ENCODE peak calls at places on chromosomes 6 and 20, in six cellular contexts. One of them, this sample, is unnamed. For H3K27me3 and H3K4me1, the result is how much of the 10 kb centered on the place peaks cover.

GRCh38 chr6:107894821-107895396 is 63.1 kb downstream of the SEC63 start:
- DNase-seq in CD8-positive, alpha-beta memory T cell: no peak
- DNase-seq in NT2/D1: no peak
- DNase-seq in heart right ventricle: no peak
- DNase-seq in aorta: no peak
- DNase-seq in astrocyte: no peak
- DNase-seq in this sample: no peak

GRCh38 chr20:37406010-37406998 is 60.4 kb downstream of the SRC start:
- DNase-seq in CD8-positive, alpha-beta memory T cell: no peak
- DNase-seq in NT2/D1: no peak
- DNase-seq in heart right ventricle: peak
- DNase-seq in aorta: no peak
- DNase-seq in astrocyte: no peak
- DNase-seq in this sample: peak

GRCh38 chr6:145036848-145037567 is 698.3 kb downstream of the EPM2A start:
- DNase-seq in CD8-positive, alpha-beta memory T cell: no peak
- DNase-seq in NT2/D1: no peak
- DNase-seq in heart right ventricle: no peak
- DNase-seq in aorta: no peak
- DNase-seq in astrocyte: peak
- DNase-seq in this sample: no peak

GRCh38 chr20:31710423-31711250 is 12.0 kb downstream of the BCL2L1 start:
- DNase-seq in CD8-positive, alpha-beta memory T cell: no peak
- DNase-seq in NT2/D1: no peak
- DNase-seq in heart right ventricle: peak
- DNase-seq in aorta: peak
- DNase-seq in astrocyte: no peak
- DNase-seq in this sample: no peak

GRCh38 chr6:160634706-160635105 is 29.4 kb downstream of the LPA start:
- DNase-seq in CD8-positive, alpha-beta memory T cell: no peak
- DNase-seq in NT2/D1: no peak
- DNase-seq in heart right ventricle: no peak
- DNase-seq in aorta: peak
- DNase-seq in astrocyte: no peak
- DNase-seq in this sample: no peak

GRCh38 chr6:108501559-108501958 is 59.2 kb upstream of the FOXO3 start:
- DNase-seq in CD8-positive, alpha-beta memory T cell: no peak
- DNase-seq in NT2/D1: no peak
- DNase-seq in heart right ventricle: no peak
- DNase-seq in aorta: no peak
- DNase-seq in astrocyte: peak
- DNase-seq in this sample: no peak

GRCh38 chr20:19715986-19716385 is 42.1 kb upstream of the RIN2 start:
- DNase-seq in CD8-positive, alpha-beta memory T cell: no peak
- DNase-seq in NT2/D1: no peak
- DNase-seq in heart right ventricle: no peak
- DNase-seq in aorta: no peak
- DNase-seq in astrocyte: no peak
- DNase-seq in this sample: no peak

GRCh38 chr6:111024661-111025060 is 42.8 kb downstream of the RPF2 start:
- DNase-seq in CD8-positive, alpha-beta memory T cell: no peak
- DNase-seq in NT2/D1: no peak
- DNase-seq in heart right ventricle: no peak
- DNase-seq in aorta: no peak
- DNase-seq in astrocyte: no peak
- DNase-seq in this sample: no peak

DNA sequence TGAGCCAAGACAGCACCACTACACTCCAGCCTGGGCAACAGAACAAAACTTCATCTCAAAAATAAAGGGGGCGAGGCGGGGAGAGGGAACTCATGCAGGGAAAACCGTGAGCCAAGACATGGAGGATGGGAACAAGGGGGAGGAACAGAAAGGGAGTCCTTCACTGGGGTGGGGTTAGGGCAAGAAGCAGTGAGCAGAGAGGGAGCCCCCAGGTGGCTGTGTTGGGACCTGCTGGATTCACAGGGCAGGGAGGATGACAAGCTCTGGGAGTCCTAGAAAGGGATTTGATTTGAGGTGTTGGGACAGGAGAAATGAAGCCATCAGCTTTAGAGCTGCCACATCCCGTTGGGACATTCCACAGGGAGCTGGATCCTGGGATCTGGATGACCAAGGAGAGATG is 90.6 kb upstream of the TOP1 start:
- DNase-seq in CD8-positive, alpha-beta memory T cell: no peak
- DNase-seq in NT2/D1: no peak
- DNase-seq in heart right ventricle: no peak
- DNase-seq in aorta: no peak
- DNase-seq in astrocyte: no peak
- DNase-seq in this sample: no peak
- H3K27me3 ChIP-seq in CD8-positive, alpha-beta memory T cell: under half
- H3K27me3 ChIP-seq in NT2/D1: under half
- H3K27me3 ChIP-seq in heart right ventricle: under half
- H3K27me3 ChIP-seq in aorta: under half
- H3K27me3 ChIP-seq in astrocyte: under half
- H3K27me3 ChIP-seq in this sample: under half

GRCh38 chr6:3747100-3747737 is 4.3 kb downstream of the PXDC1 start:
- DNase-seq in CD8-positive, alpha-beta memory T cell: no peak
- DNase-seq in NT2/D1: no peak
- DNase-seq in heart right ventricle: no peak
- DNase-seq in aorta: peak
- DNase-seq in astrocyte: no peak
- DNase-seq in this sample: no peak
- H3K4me1 ChIP-seq in CD8-positive, alpha-beta memory T cell: under half
- H3K4me1 ChIP-seq in NT2/D1: under half
- H3K4me1 ChIP-seq in heart right ventricle: half or more
- H3K4me1 ChIP-seq in aorta: under half
- H3K4me1 ChIP-seq in astrocyte: half or more
- H3K4me1 ChIP-seq in this sample: under half

DNA sequence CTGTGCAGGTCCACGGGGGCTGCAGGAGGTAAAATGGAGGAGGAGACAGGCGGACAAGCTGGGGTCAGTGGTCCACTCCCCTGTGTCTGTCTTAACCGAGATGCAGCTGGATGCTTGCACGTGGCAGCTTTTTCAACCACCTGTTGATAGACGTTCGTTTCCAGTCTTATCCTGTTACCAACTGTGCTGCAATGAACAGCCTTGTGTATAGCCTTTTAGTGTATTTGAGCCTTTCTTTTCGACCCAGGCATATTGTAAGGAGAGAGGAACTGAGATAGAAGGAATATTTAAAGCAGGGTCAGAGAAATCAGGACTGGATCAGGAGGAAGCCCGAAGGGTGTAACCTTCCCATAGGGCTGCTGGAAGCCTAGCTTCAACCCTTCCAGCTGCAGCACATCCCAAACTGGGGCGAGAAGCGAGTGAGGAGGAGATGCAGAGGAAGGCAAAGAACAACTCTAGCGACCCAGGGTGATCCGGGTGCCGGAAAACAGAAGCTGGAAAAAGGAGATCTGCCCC is 11.4 kb downstream of the TRIM31 start:
- DNase-seq in CD8-positive, alpha-beta memory T cell: no peak
- DNase-seq in NT2/D1: no peak
- DNase-seq in heart right ventricle: no peak
- DNase-seq in aorta: no peak
- DNase-seq in astrocyte: no peak
- DNase-seq in this sample: no peak
- H3K27me3 ChIP-seq in CD8-positive, alpha-beta memory T cell: under half
- H3K27me3 ChIP-seq in NT2/D1: under half
- H3K27me3 ChIP-seq in heart right ventricle: half or more
- H3K27me3 ChIP-seq in aorta: under half
- H3K27me3 ChIP-seq in astrocyte: half or more
- H3K27me3 ChIP-seq in this sample: half or more

GRCh38 chr6:89924231-89924630 is 30.0 kb downstream of the GJA10 start:
- DNase-seq in CD8-positive, alpha-beta memory T cell: no peak
- DNase-seq in NT2/D1: no peak
- DNase-seq in heart right ventricle: no peak
- DNase-seq in aorta: no peak
- DNase-seq in astrocyte: no peak
- DNase-seq in this sample: no peak

GRCh38 chr6:89928604-89929003 is 34.3 kb downstream of the GJA10 start:
- DNase-seq in CD8-positive, alpha-beta memory T cell: no peak
- DNase-seq in NT2/D1: no peak
- DNase-seq in heart right ventricle: no peak
- DNase-seq in aorta: no peak
- DNase-seq in astrocyte: peak
- DNase-seq in this sample: no peak

GRCh38 chr6:89921691-89922090 is 27.4 kb downstream of the GJA10 start:
- DNase-seq in CD8-positive, alpha-beta memory T cell: no peak
- DNase-seq in NT2/D1: no peak
- DNase-seq in heart right ventricle: no peak
- DNase-seq in aorta: no peak
- DNase-seq in astrocyte: no peak
- DNase-seq in this sample: no peak

GRCh38 chr6:89927788-89928565 is 33.7 kb downstream of the GJA10 start:
- DNase-seq in CD8-positive, alpha-beta memory T cell: no peak
- DNase-seq in NT2/D1: no peak
- DNase-seq in heart right ventricle: no peak
- DNase-seq in aorta: no peak
- DNase-seq in astrocyte: peak
- DNase-seq in this sample: no peak

GRCh38 chr6:89925826-89926225 is 31.6 kb downstream of the GJA10 start:
- DNase-seq in CD8-positive, alpha-beta memory T cell: no peak
- DNase-seq in NT2/D1: no peak
- DNase-seq in heart right ventricle: no peak
- DNase-seq in aorta: no peak
- DNase-seq in astrocyte: no peak
- DNase-seq in this sample: no peak
- H3K4me1 ChIP-seq in CD8-positive, alpha-beta memory T cell: under half
- H3K4me1 ChIP-seq in NT2/D1: under half
- H3K4me1 ChIP-seq in heart right ventricle: under half
- H3K4me1 ChIP-seq in aorta: under half
- H3K4me1 ChIP-seq in astrocyte: under half
- H3K4me1 ChIP-seq in this sample: under half

DNA sequence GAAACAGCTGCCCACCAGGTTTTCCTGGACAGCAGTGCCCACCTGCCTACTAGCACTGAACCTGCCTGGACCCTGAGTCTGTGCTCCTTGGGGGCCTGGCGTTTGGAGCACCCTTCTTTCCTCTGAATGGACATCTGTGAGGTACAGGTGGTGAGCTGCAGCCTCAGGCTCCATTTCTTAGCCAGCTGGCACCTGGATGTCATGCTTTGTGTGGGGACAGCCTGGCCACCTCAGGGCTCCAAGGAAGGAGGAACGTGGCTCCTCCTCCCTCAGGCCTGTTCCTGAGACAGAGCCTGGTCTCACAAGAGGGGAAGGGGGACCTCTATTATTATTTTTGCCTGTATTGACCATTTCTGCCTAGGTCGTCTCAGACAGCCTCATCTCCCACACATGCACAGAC is 8.1 kb downstream of the TMEM151B start:
- DNase-seq in CD8-positive, alpha-beta memory T cell: no peak
- DNase-seq in NT2/D1: no peak
- DNase-seq in heart right ventricle: no peak
- DNase-seq in aorta: no peak
- DNase-seq in astrocyte: no peak
- DNase-seq in this sample: no peak
- H3K27me3 ChIP-seq in CD8-positive, alpha-beta memory T cell: under half
- H3K27me3 ChIP-seq in NT2/D1: under half
- H3K27me3 ChIP-seq in heart right ventricle: half or more
- H3K27me3 ChIP-seq in aorta: under half
- H3K27me3 ChIP-seq in astrocyte: under half
- H3K27me3 ChIP-seq in this sample: under half

GRCh38 chr20:858011-858410 is 24.5 kb downstream of the FAM110A start:
- DNase-seq in CD8-positive, alpha-beta memory T cell: no peak
- DNase-seq in NT2/D1: no peak
- DNase-seq in heart right ventricle: no peak
- DNase-seq in aorta: no peak
- DNase-seq in astrocyte: no peak
- DNase-seq in this sample: no peak

GRCh38 chr20:853406-853996 is 20.0 kb downstream of the FAM110A start:
- DNase-seq in CD8-positive, alpha-beta memory T cell: no peak
- DNase-seq in NT2/D1: no peak
- DNase-seq in heart right ventricle: no peak
- DNase-seq in aorta: no peak
- DNase-seq in astrocyte: no peak
- DNase-seq in this sample: no peak

GRCh38 chr20:856361-856775 is 22.9 kb downstream of the FAM110A start:
- DNase-seq in CD8-positive, alpha-beta memory T cell: peak
- DNase-seq in NT2/D1: no peak
- DNase-seq in heart right ventricle: no peak
- DNase-seq in aorta: peak
- DNase-seq in astrocyte: peak
- DNase-seq in this sample: peak

GRCh38 chr20:855466-856360 is 22.2 kb downstream of the FAM110A start:
- DNase-seq in CD8-positive, alpha-beta memory T cell: no peak
- DNase-seq in NT2/D1: no peak
- DNase-seq in heart right ventricle: no peak
- DNase-seq in aorta: no peak
- DNase-seq in astrocyte: peak
- DNase-seq in this sample: no peak

GRCh38 chr20:854601-855000 is 21.1 kb downstream of the FAM110A start:
- DNase-seq in CD8-positive, alpha-beta memory T cell: no peak
- DNase-seq in NT2/D1: no peak
- DNase-seq in heart right ventricle: no peak
- DNase-seq in aorta: no peak
- DNase-seq in astrocyte: no peak
- DNase-seq in this sample: no peak
- H3K4me1 ChIP-seq in CD8-positive, alpha-beta memory T cell: under half
- H3K4me1 ChIP-seq in NT2/D1: under half
- H3K4me1 ChIP-seq in heart right ventricle: under half
- H3K4me1 ChIP-seq in aorta: under half
- H3K4me1 ChIP-seq in astrocyte: under half
- H3K4me1 ChIP-seq in this sample: half or more

GRCh38 chr6:30100585-30101422 is 12.1 kb downstream of the TRIM31 start:
- DNase-seq in CD8-positive, alpha-beta memory T cell: peak
- DNase-seq in NT2/D1: no peak
- DNase-seq in heart right ventricle: peak
- DNase-seq in aorta: peak
- DNase-seq in astrocyte: no peak
- DNase-seq in this sample: no peak
- H3K27me3 ChIP-seq in CD8-positive, alpha-beta memory T cell: under half
- H3K27me3 ChIP-seq in NT2/D1: under half
- H3K27me3 ChIP-seq in heart right ventricle: half or more
- H3K27me3 ChIP-seq in aorta: under half
- H3K27me3 ChIP-seq in astrocyte: half or more
- H3K27me3 ChIP-seq in this sample: half or more

DNA sequence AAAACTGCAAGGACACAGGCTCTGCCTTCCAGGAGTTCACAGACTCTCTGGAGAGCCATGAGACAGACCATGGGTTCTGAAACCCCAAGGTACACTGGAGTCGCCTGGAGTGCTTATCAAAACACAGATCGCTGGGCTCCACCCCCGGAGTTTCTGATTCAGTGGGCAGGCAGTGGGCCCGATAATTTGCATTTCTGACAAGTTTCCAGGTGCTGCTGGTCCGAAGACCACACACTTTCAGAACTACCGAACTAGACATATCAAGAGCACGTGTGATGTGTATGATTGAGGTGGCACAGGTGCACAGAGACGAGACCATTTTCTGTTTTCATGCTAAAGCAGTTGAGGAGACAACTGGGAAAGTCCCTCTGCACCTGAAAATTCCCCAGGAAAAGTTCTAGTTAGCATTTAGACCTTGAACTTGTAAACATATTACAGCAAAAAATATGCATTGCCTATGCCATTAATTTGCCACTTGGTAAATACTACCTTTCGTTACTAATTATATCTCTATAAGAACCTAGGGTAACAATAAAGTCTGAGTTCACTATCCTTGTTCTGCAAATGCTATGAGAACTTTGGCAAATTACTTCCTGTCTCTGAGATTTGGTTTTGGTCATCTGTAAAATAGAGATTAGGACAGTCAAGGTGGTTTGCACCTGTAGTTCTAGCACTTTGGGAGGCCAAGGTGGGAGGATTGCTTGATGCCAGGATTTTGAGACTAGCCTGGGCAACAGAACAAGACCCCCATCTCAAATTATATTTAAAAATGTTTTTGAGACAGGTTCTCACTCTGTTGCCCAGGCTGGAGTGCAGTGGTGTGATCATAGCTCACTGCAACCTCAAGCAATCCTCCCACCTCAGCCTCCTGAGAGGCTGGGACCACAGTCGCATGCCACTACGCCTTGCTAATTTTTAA is 14.3 kb upstream of the PIM1 start:
- DNase-seq in CD8-positive, alpha-beta memory T cell: no peak
- DNase-seq in NT2/D1: no peak
- DNase-seq in heart right ventricle: no peak
- DNase-seq in aorta: no peak
- DNase-seq in astrocyte: peak
- DNase-seq in this sample: no peak
- H3K4me1 ChIP-seq in CD8-positive, alpha-beta memory T cell: under half
- H3K4me1 ChIP-seq in NT2/D1: under half
- H3K4me1 ChIP-seq in heart right ventricle: under half
- H3K4me1 ChIP-seq in aorta: under half
- H3K4me1 ChIP-seq in astrocyte: under half
- H3K4me1 ChIP-seq in this sample: under half

This sample was measured in CD4-positive, CD25-positive, alpha-beta regulatory T cell.